ENCODE peak calls at places on chromosomes 4 and X, in ten cellular contexts. F is T-helper 22 cell; S is foreskin fibroblast; D is stimulated activated naive CD8-positive, alpha-beta T cell treated with anti-CD3 and anti-CD28 coated beads, Interleukin-15, Interleukin-2, amounts not matched to agents 100 U/mL and 50 U/mL, for 24 hours; A is stimulated activated CD4-positive, alpha-beta T cell treated with anti-CD3 and anti-CD28 coated beads, TNF-alpha, amount 100 ng/mL, for 48 hours; N is NCI-H1105; C is lung; O is ELR; E is occipital lobe; M is T-helper 9 cell. K is an unnamed sample.

GRCh38 chr4:119337010-119337409 is 15.1 kb upstream of the FABP2 start:
- DNase-seq in F (no peak), S (peak; percentile 8), D (no peak), A (no peak), N (no peak), C (no peak), O (no peak), E (no peak), M (no peak), K (no peak)

GRCh38 chrX:47958943-47959342 is 44.8 kb downstream of the ZNF182 start:
- DNase-seq in F (no peak), S (no peak), D (no peak), A (no peak), N (no peak), C (no peak), O (peak; percentile 26), E (no peak), M (no peak), K (peak; percentile 4)

GRCh38 chr4:82043081-82043808 is 330.5 kb downstream of the HNRNPD start:
- DNase-seq in F (no peak), S (no peak), D (no peak), A (no peak), N (peak; percentile 1), C (peak; percentile 30), O (no peak), E (no peak), M (no peak), K (no peak)

GRCh38 chrX:67720344-67720743 is 176.5 kb downstream of the AR start:
- DNase-seq in F (no peak), S (no peak), D (no peak), A (no peak), N (no peak), C (no peak), O (no peak), E (no peak), M (no peak), K (no peak)

GRCh38 chrX:16125520-16126149 is 2.3 kb downstream of the GRPR start:
- DNase-seq in F (no peak), S (no peak), D (no peak), A (no peak), N (no peak), C (no peak), O (no peak), E (no peak), M (no peak), K (peak; percentile 90)

GRCh38 chr4:88007304-88008132 is at the start of gene PKD2:
- DNase-seq in F (peak; percentile 58), S (peak; percentile 82), D (peak; percentile 84), A (peak; percentile 53), N (peak; percentile 55), C (peak; percentile 85), O (peak; percentile 83), E (peak; percentile 83), M (peak; percentile 49), K (peak; percentile 58)

GRCh38 chr4:2378408-2378807 is 40.0 kb downstream of the ZFYVE28 start:
- DNase-seq in F (no peak), S (no peak), D (no peak), A (no peak), N (no peak), C (no peak), O (no peak), E (no peak), M (no peak), K (no peak)

GRCh38 chr4:38371391-38371851 is 292.6 kb upstream of the KLF3 start:
- DNase-seq in F (no peak), S (peak; percentile 10), D (no peak), A (no peak), N (no peak), C (no peak), O (peak; percentile 33), E (no peak), M (no peak), K (no peak)

GRCh38 chrX:28847423-28847822 is 260.2 kb downstream of the IL1RAPL1 start:
- DNase-seq in F (no peak), S (no peak), D (no peak), A (no peak), N (no peak), C (no peak), O (peak; percentile 0), E (peak; percentile 48), M (no peak), K (no peak)

GRCh38 chrX:2504706-2505332 is 4.0 kb upstream of the DHRSX start:
- DNase-seq in F (no peak), S (no peak), D (no peak), A (no peak), N (no peak), C (no peak), O (no peak), E (no peak), M (no peak), K (no peak)

GRCh38 chr4:111717916-111718315 is 427.3 kb upstream of the FAM241A start:
- DNase-seq in F (no peak), S (no peak), D (no peak), A (no peak), N (no peak), C (no peak), O (peak; percentile 9), E (no peak), M (no peak), K (no peak)

GRCh38 chr4:42265782-42266602 is 113.5 kb upstream of the BEND4 start:
- DNase-seq in F (no peak), S (no peak), D (no peak), A (no peak), N (no peak), C (no peak), O (no peak), E (no peak), M (no peak), K (no peak)

GRCh38 chr4:96205143-96205542 is 365.2 kb downstream of the PDHA2 start:
- DNase-seq in F (no peak), S (no peak), D (no peak), A (no peak), N (no peak), C (no peak), O (no peak), E (no peak), M (no peak), K (no peak)

GRCh38 chrX:49308604-49309269 is 5.3 kb downstream of the GAGE10 start:
- DNase-seq in F (no peak), S (peak; percentile 6), D (no peak), A (no peak), N (no peak), C (no peak), O (peak; percentile 23), E (no peak), M (no peak), K (no peak)

GRCh38 chr4:137082051-137082450 is 450.2 kb downstream of the PCDH18 start:
- DNase-seq in F (no peak), S (no peak), D (no peak), A (no peak), N (no peak), C (no peak), O (no peak), E (no peak), M (no peak), K (no peak)

GRCh38 chr4:11451720-11452119 is 23.0 kb upstream of the HS3ST1 start:
- DNase-seq in F (no peak), S (no peak), D (no peak), A (no peak), N (no peak), C (no peak), O (no peak), E (no peak), M (no peak), K (no peak)

GRCh38 chr4:4659871-4660651 is 118.2 kb upstream of the STX18 start:
- DNase-seq in F (no peak), S (peak; percentile 86), D (no peak), A (no peak), N (no peak), C (no peak), O (peak; percentile 89), E (no peak), M (no peak), K (no peak)

GRCh38 chr4:182730791-182731190 is 186.4 kb downstream of the DCTD start:
- DNase-seq in F (no peak), S (no peak), D (no peak), A (no peak), N (no peak), C (no peak), O (no peak), E (no peak), M (no peak), K (no peak)

GRCh38 chr4:82798168-82799005 is at the start of gene SCD5:
- DNase-seq in F (no peak), S (peak; percentile 85), D (peak; percentile 65), A (no peak), N (peak; percentile 80), C (peak; percentile 52), O (peak; percentile 88), E (peak; percentile 87), M (no peak), K (peak; percentile 48)